ENCODE peak calls at places on chromosomes 16 and 17, in five cellular contexts. One of them, this sample, is unnamed.

GRCh38 chr16:51402785-51403184 is 251.7 kb upstream of the SALL1 start:
- DNase-seq in endothelial cell of umbilical vein: no peak
- DNase-seq in SHP77 treated with DMSO at 0.1 percent for 48 hours: no peak
- DNase-seq in OCI-M1: no peak
- DNase-seq in aorta: no peak
- DNase-seq in this sample: no peak

GRCh38 chr17:8503368-8503767 is 67.7 kb downstream of the NDEL1 start:
- DNase-seq in endothelial cell of umbilical vein: peak; percentile 8
- DNase-seq in OCI-M1: no peak
- DNase-seq in aorta: peak; percentile 73
- DNase-seq in SHP77 treated with DMSO at 0.1 percent for 48 hours: no peak
- DNase-seq in this sample: no peak

GRCh38 chr16:1013593-1013900 is 32.0 kb downstream of the SOX8 start:
- DNase-seq in endothelial cell of umbilical vein: no peak
- DNase-seq in aorta: no peak
- DNase-seq in SHP77 treated with DMSO at 0.1 percent for 48 hours: no peak
- DNase-seq in OCI-M1: no peak
- DNase-seq in this sample: no peak

GRCh38 chr16:50449800-50450199 is 81.0 kb upstream of the BRD7 start:
- DNase-seq in OCI-M1: no peak
- DNase-seq in SHP77 treated with DMSO at 0.1 percent for 48 hours: no peak
- DNase-seq in aorta: no peak
- DNase-seq in endothelial cell of umbilical vein: no peak
- DNase-seq in this sample: no peak

GRCh38 chr17:37488607-37489196 is 989 bp upstream of the DUSP14 start:
- DNase-seq in aorta: peak; percentile 87
- DNase-seq in SHP77 treated with DMSO at 0.1 percent for 48 hours: no peak
- DNase-seq in endothelial cell of umbilical vein: peak; percentile 86
- DNase-seq in OCI-M1: peak; percentile 56
- DNase-seq in this sample: peak; percentile 34

GRCh38 chr16:57341441-57342303 is 16.9 kb upstream of the CCL22 start:
- DNase-seq in SHP77 treated with DMSO at 0.1 percent for 48 hours: no peak
- DNase-seq in aorta: no peak
- DNase-seq in OCI-M1: peak; percentile 53
- DNase-seq in endothelial cell of umbilical vein: no peak
- DNase-seq in this sample: peak; percentile 7

GRCh38 chr16:87700406-87701065 is 65.2 kb downstream of the KLHDC4 start:
- DNase-seq in endothelial cell of umbilical vein: no peak
- DNase-seq in OCI-M1: no peak
- DNase-seq in aorta: no peak
- DNase-seq in SHP77 treated with DMSO at 0.1 percent for 48 hours: no peak
- DNase-seq in this sample: no peak

GRCh38 chr16:8323153-8323552 is 267.2 kb downstream of the TMEM114 start:
- DNase-seq in endothelial cell of umbilical vein: no peak
- DNase-seq in aorta: no peak
- DNase-seq in OCI-M1: no peak
- DNase-seq in SHP77 treated with DMSO at 0.1 percent for 48 hours: no peak
- DNase-seq in this sample: no peak

GRCh38 chr17:17732892-17733670 is 51.8 kb downstream of the RAI1 start:
- DNase-seq in OCI-M1: no peak
- DNase-seq in aorta: no peak
- DNase-seq in SHP77 treated with DMSO at 0.1 percent for 48 hours: no peak
- DNase-seq in endothelial cell of umbilical vein: no peak
- DNase-seq in this sample: no peak

GRCh38 chr17:29393451-29393850 is 3.3 kb downstream of the TAOK1 start:
- DNase-seq in OCI-M1: peak; percentile 65
- DNase-seq in aorta: no peak
- DNase-seq in endothelial cell of umbilical vein: no peak
- DNase-seq in SHP77 treated with DMSO at 0.1 percent for 48 hours: no peak
- DNase-seq in this sample: no peak

GRCh38 chr16:3182608-3183444 is 5.2 kb upstream of the OR1F1 start:
- DNase-seq in OCI-M1: peak; percentile 91
- DNase-seq in SHP77 treated with DMSO at 0.1 percent for 48 hours: no peak
- DNase-seq in aorta: no peak
- DNase-seq in endothelial cell of umbilical vein: peak; percentile 45
- DNase-seq in this sample: no peak

GRCh38 chr16:81641403-81642106 is 137.5 kb upstream of the PLCG2 start:
- DNase-seq in OCI-M1: no peak
- DNase-seq in SHP77 treated with DMSO at 0.1 percent for 48 hours: no peak
- DNase-seq in aorta: no peak
- DNase-seq in endothelial cell of umbilical vein: no peak
- DNase-seq in this sample: peak; percentile 35

GRCh38 chr17:8124350-8125195 is 667 bp upstream of the HES7 start:
- DNase-seq in endothelial cell of umbilical vein: peak; percentile 29
- DNase-seq in SHP77 treated with DMSO at 0.1 percent for 48 hours: peak; percentile 47
- DNase-seq in aorta: no peak
- DNase-seq in OCI-M1: peak; percentile 77
- DNase-seq in this sample: no peak

GRCh38 chr17:80517641-80518040 is 27.0 kb upstream of the RPTOR start:
- DNase-seq in endothelial cell of umbilical vein: no peak
- DNase-seq in OCI-M1: no peak
- DNase-seq in SHP77 treated with DMSO at 0.1 percent for 48 hours: no peak
- DNase-seq in aorta: no peak
- DNase-seq in this sample: no peak

GRCh38 chr17:28327031-28327607 is 8.1 kb downstream of the TMEM97 start:
- DNase-seq in OCI-M1: no peak
- DNase-seq in SHP77 treated with DMSO at 0.1 percent for 48 hours: no peak
- DNase-seq in aorta: no peak
- DNase-seq in endothelial cell of umbilical vein: no peak
- DNase-seq in this sample: no peak

GRCh38 chr17:81947189-81947588 is at the start of gene MYADML2:
- DNase-seq in aorta: no peak
- DNase-seq in OCI-M1: no peak
- DNase-seq in endothelial cell of umbilical vein: no peak
- DNase-seq in SHP77 treated with DMSO at 0.1 percent for 48 hours: no peak
- DNase-seq in this sample: no peak

GRCh38 chr17:27573971-27574525 is 56.9 kb upstream of the LGALS9 start:
- DNase-seq in aorta: no peak
- DNase-seq in endothelial cell of umbilical vein: no peak
- DNase-seq in SHP77 treated with DMSO at 0.1 percent for 48 hours: no peak
- DNase-seq in OCI-M1: peak; percentile 98
- DNase-seq in this sample: no peak

GRCh38 chr17:71801301-71801700 is 319.5 kb upstream of the SOX9 start:
- DNase-seq in endothelial cell of umbilical vein: no peak
- DNase-seq in OCI-M1: no peak
- DNase-seq in SHP77 treated with DMSO at 0.1 percent for 48 hours: no peak
- DNase-seq in aorta: no peak
- DNase-seq in this sample: no peak

GRCh38 chr16:23182675-23183485 is at the start of gene SCNN1G:
- DNase-seq in OCI-M1: no peak
- DNase-seq in SHP77 treated with DMSO at 0.1 percent for 48 hours: no peak
- DNase-seq in endothelial cell of umbilical vein: no peak
- DNase-seq in aorta: no peak
- DNase-seq in this sample: peak; percentile 28

GRCh38 chr17:50062323-50063243 is 6.7 kb downstream of the ITGA3 start:
- DNase-seq in OCI-M1: no peak
- DNase-seq in SHP77 treated with DMSO at 0.1 percent for 48 hours: no peak
- DNase-seq in endothelial cell of umbilical vein: no peak
- DNase-seq in aorta: peak; percentile 91
- DNase-seq in this sample: no peak

GRCh38 chr16:46427340-46428107 is 193.7 kb downstream of the SHCBP1 start:
- DNase-seq in endothelial cell of umbilical vein: no peak
- DNase-seq in SHP77 treated with DMSO at 0.1 percent for 48 hours: no peak
- DNase-seq in OCI-M1: no peak
- DNase-seq in aorta: peak; percentile 14
- DNase-seq in this sample: no peak

GRCh38 chr16:81424761-81425160 is 19.8 kb upstream of the CMIP start:
- DNase-seq in aorta: no peak
- DNase-seq in endothelial cell of umbilical vein: no peak
- DNase-seq in OCI-M1: peak; percentile 46
- DNase-seq in SHP77 treated with DMSO at 0.1 percent for 48 hours: no peak
- DNase-seq in this sample: no peak

GRCh38 chr16:60142991-60143705 is 1409.0 kb upstream of the GOT2 start:
- DNase-seq in aorta: no peak
- DNase-seq in SHP77 treated with DMSO at 0.1 percent for 48 hours: no peak
- DNase-seq in OCI-M1: no peak
- DNase-seq in endothelial cell of umbilical vein: peak; percentile 51
- DNase-seq in this sample: no peak

GRCh38 chr17:76527430-76528111 is 9.9 kb downstream of the CYGB start:
- DNase-seq in SHP77 treated with DMSO at 0.1 percent for 48 hours: no peak
- DNase-seq in endothelial cell of umbilical vein: peak; percentile 66
- DNase-seq in OCI-M1: no peak
- DNase-seq in aorta: no peak
- DNase-seq in this sample: no peak

GRCh38 chr16:4641876-4642275 is 17.2 kb downstream of the MGRN1 start:
- DNase-seq in aorta: no peak
- DNase-seq in SHP77 treated with DMSO at 0.1 percent for 48 hours: no peak
- DNase-seq in OCI-M1: no peak
- DNase-seq in endothelial cell of umbilical vein: no peak
- DNase-seq in this sample: no peak

GRCh38 chr16:90084215-90084614 is 7.1 kb upstream of the PRDM7 start:
- DNase-seq in OCI-M1: no peak
- DNase-seq in SHP77 treated with DMSO at 0.1 percent for 48 hours: no peak
- DNase-seq in endothelial cell of umbilical vein: no peak
- DNase-seq in aorta: no peak
- DNase-seq in this sample: no peak

GRCh38 chr17:65988451-65988850 is 203.5 kb downstream of the CEP112 start:
- DNase-seq in OCI-M1: no peak
- DNase-seq in SHP77 treated with DMSO at 0.1 percent for 48 hours: no peak
- DNase-seq in aorta: no peak
- DNase-seq in endothelial cell of umbilical vein: no peak
- DNase-seq in this sample: no peak

GRCh38 chr17:18377437-18378204 is at the start of gene EVPLL:
- DNase-seq in endothelial cell of umbilical vein: no peak
- DNase-seq in SHP77 treated with DMSO at 0.1 percent for 48 hours: no peak
- DNase-seq in OCI-M1: no peak
- DNase-seq in aorta: peak; percentile 53
- DNase-seq in this sample: no peak

GRCh38 chr16:2751577-2752034 is 832 bp upstream of the SRRM2 start:
- DNase-seq in aorta: no peak
- DNase-seq in SHP77 treated with DMSO at 0.1 percent for 48 hours: peak; percentile 77
- DNase-seq in endothelial cell of umbilical vein: no peak
- DNase-seq in OCI-M1: peak; percentile 93
- DNase-seq in this sample: peak; percentile 51

GRCh38 chr17:79979841-79980215 is 55.8 kb downstream of the TBC1D16 start:
- DNase-seq in OCI-M1: no peak
- DNase-seq in SHP77 treated with DMSO at 0.1 percent for 48 hours: no peak
- DNase-seq in endothelial cell of umbilical vein: no peak
- DNase-seq in aorta: no peak
- DNase-seq in this sample: no peak